ENCODE peak calls at places on chromosomes 13 and 19, in four cellular contexts. X is NCI-H2081; Y is osteocyte; W is CD4-positive, alpha-beta T cell. O is an unnamed sample.
A peak's percentile ranks its signal among the peaks of the same experiment; 100 is the strongest.

GRCh38 chr19:1064661-1065605 is 2.0 kb upstream of the ARHGAP45 start:
- DNase-seq in X (no peak), Y (no peak), W (peak; percentile 66), O (peak; percentile 33)

GRCh38 chr13:98182589-98182988 is 5.5 kb upstream of the RNF113B start:
- DNase-seq in X (no peak), Y (no peak), W (no peak), O (no peak)

GRCh38 chr13:40348096-40348679 is 318.3 kb downstream of the FOXO1 start:
- DNase-seq in X (no peak), Y (peak; percentile 34), W (no peak), O (no peak)

GRCh38 chr13:19665427-19665859 is 32.0 kb downstream of the MPHOSPH8 start:
- DNase-seq in X (no peak), Y (no peak), W (no peak), O (no peak)

GRCh38 chr13:99307648-99308339 is 595 bp upstream of the GPR183 start:
- DNase-seq in X (no peak), Y (no peak), W (peak; percentile 36), O (no peak)

GRCh38 chr13:46866150-46866549 is 30.7 kb downstream of the HTR2A start:
- DNase-seq in X (no peak), Y (no peak), W (no peak), O (peak; percentile 28)

GRCh38 chr19:12984143-12984627 is 11.1 kb upstream of the NFIX start:
- DNase-seq in X (no peak), Y (no peak), W (no peak), O (no peak)

GRCh38 chr19:35153701-35154534 is 617 bp upstream of the FXYD5 start:
- DNase-seq in X (no peak), Y (no peak), W (peak; percentile 72), O (peak; percentile 71)

GRCh38 chr13:33722216-33722900 is 95.6 kb upstream of the RFC3 start:
- DNase-seq in X (no peak), Y (no peak), W (no peak), O (no peak)

GRCh38 chr13:78286748-78287147 is 316.6 kb downstream of the POU4F1 start:
- DNase-seq in X (no peak), Y (no peak), W (no peak), O (no peak)

GRCh38 chr13:111183087-111183645 is 68.1 kb downstream of the ARHGEF7 start:
- DNase-seq in X (no peak), Y (no peak), W (no peak), O (no peak)

GRCh38 chr13:105598551-105598950 is 936.9 kb downstream of the EFNB2 start:
- DNase-seq in X (no peak), Y (no peak), W (no peak), O (no peak)

GRCh38 chr13:50485979-50486935 is 357.2 kb downstream of the DLEU7 start:
- DNase-seq in X (no peak), Y (no peak), W (no peak), O (no peak)

GRCh38 chr19:16445238-16446107 is 26.3 kb downstream of the EPS15L1 start:
- DNase-seq in X (peak; percentile 17), Y (no peak), W (no peak), O (no peak)

GRCh38 chr13:45205124-45205523 is 4.3 kb upstream of the KCTD4 start:
- DNase-seq in X (no peak), Y (no peak), W (no peak), O (no peak)

GRCh38 chr13:94759120-94759728 is 46.9 kb upstream of the SOX21 start:
- DNase-seq in X (no peak), Y (no peak), W (no peak), O (no peak)

GRCh38 chr19:56301886-56302620 is 12.6 kb downstream of the ZSCAN5A start:
- DNase-seq in X (no peak), Y (no peak), W (no peak), O (no peak)

GRCh38 chr19:14686411-14686810 is 3.4 kb upstream of the ZNF333 start:
- DNase-seq in X (no peak), Y (no peak), W (peak; percentile 4), O (peak; percentile 9)

GRCh38 chr13:46668906-46669525 is 116.0 kb downstream of the LRCH1 start:
- DNase-seq in X (no peak), Y (no peak), W (no peak), O (no peak)

GRCh38 chr19:31096047-31096446 is 253.2 kb downstream of the TSHZ3 start:
- DNase-seq in X (no peak), Y (no peak), W (no peak), O (no peak)